ENCODE peak calls at places on chromosome 5, in eight cellular contexts. N is amniotic stem cell, M is GM12865, P is retina, V is GM10248, L is GM03348, C is MCF 10A, I is amygdala. K is an unnamed sample.

GRCh38 chr5:130141689-130142320 is 237.5 kb downstream of the CHSY3 start:
- DNase-seq in V (peak; percentile 8), L (peak; percentile 51), P (no peak), I (peak; percentile 8), N (no peak), C (peak; percentile 60), M (peak; percentile 55), K (peak; percentile 61)

GRCh38 chr5:139644646-139645494 is 3.3 kb upstream of the CXXC5 start:
- DNase-seq in I (no peak), C (no peak), N (no peak), L (no peak), M (no peak), V (no peak), P (peak; percentile 4), K (no peak)

GRCh38 chr5:30100929-30101328 is 1092.6 kb upstream of the CDH6 start:
- DNase-seq in M (no peak), N (no peak), V (no peak), P (no peak), C (peak; percentile 45), L (no peak), I (no peak), K (no peak)

GRCh38 chr5:142779163-142779562 is 9.0 kb downstream of the ARHGAP26 start:
- DNase-seq in L (peak; percentile 30), M (no peak), P (peak; percentile 89), I (no peak), V (no peak), C (no peak), N (no peak), K (no peak)

GRCh38 chr5:39194466-39195136 is 24.8 kb downstream of the FYB1 start:
- DNase-seq in V (no peak), M (no peak), L (peak; percentile 88), N (peak; percentile 79), I (no peak), P (no peak), C (peak; percentile 91), K (no peak)

GRCh38 chr5:91468643-91469422 is 85.7 kb upstream of the ARRDC3 start:
- DNase-seq in P (no peak), L (no peak), C (peak; percentile 21), V (no peak), I (no peak), N (no peak), M (no peak), K (no peak)

GRCh38 chr5:88873447-88873846 is 9.5 kb downstream of the MEF2C start:
- DNase-seq in L (no peak), V (no peak), P (no peak), N (no peak), C (no peak), M (peak; percentile 67), I (no peak), K (no peak)

GRCh38 chr5:75050415-75050814 is 1.9 kb downstream of the GCNT4 start:
- DNase-seq in P (peak; percentile 26), N (no peak), V (no peak), I (no peak), C (peak; percentile 30), M (peak; percentile 18), L (peak; percentile 33), K (no peak)

GRCh38 chr5:124274949-124275348 is 471.5 kb downstream of the ZNF608 start:
- DNase-seq in V (no peak), N (no peak), L (no peak), C (peak; percentile 82), M (no peak), I (no peak), P (no peak), K (no peak)

GRCh38 chr5:102815560-102816324 is 60.6 kb downstream of the PAM start:
- DNase-seq in N (no peak), I (no peak), L (peak; percentile 20), M (no peak), P (no peak), C (no peak), V (no peak), K (no peak)

GRCh38 chr5:171571663-171572062 is 152.2 kb downstream of the FGF18 start:
- DNase-seq in L (no peak), M (no peak), V (no peak), N (peak; percentile 8), C (peak; percentile 92), P (no peak), I (no peak), K (no peak)

GRCh38 chr5:135493406-135494180 is 41.4 kb upstream of the TIFAB start:
- DNase-seq in I (no peak), L (peak; percentile 87), N (peak; percentile 73), P (no peak), C (peak; percentile 98), M (no peak), V (no peak), K (no peak)

GRCh38 chr5:60677831-60678664 is 21.9 kb downstream of the DEPDC1B start:
- DNase-seq in N (peak; percentile 37), I (no peak), P (peak; percentile 18), M (peak; percentile 54), V (peak; percentile 35), C (peak; percentile 58), L (peak; percentile 53), K (no peak)

GRCh38 chr5:163478126-163478981 is 17.9 kb downstream of the HMMR start:
- DNase-seq in I (no peak), N (no peak), P (no peak), C (peak; percentile 34), L (peak; percentile 30), M (no peak), V (no peak), K (no peak)

GRCh38 chr5:122067330-122067885 is 10.7 kb downstream of the LOX start:
- DNase-seq in N (no peak), C (no peak), V (no peak), I (no peak), L (no peak), M (no peak), P (no peak), K (no peak)

GRCh38 chr5:43096916-43097315 is 23.8 kb upstream of the ZNF131 start:
- DNase-seq in P (no peak), V (no peak), N (no peak), M (no peak), L (peak; percentile 45), C (no peak), I (no peak), K (no peak)

GRCh38 chr5:36607838-36608783 is 1.7 kb downstream of the SLC1A3 start:
- DNase-seq in I (no peak), L (peak; percentile 72), N (no peak), M (no peak), V (no peak), C (peak; percentile 70), P (no peak), K (no peak)

GRCh38 chr5:56819027-56819881 is 3.9 kb downstream of the MAP3K1 start:
- DNase-seq in P (no peak), I (no peak), N (no peak), V (no peak), C (peak; percentile 30), L (no peak), M (no peak), K (no peak)

GRCh38 chr5:135467051-135467625 is 15.0 kb upstream of the TIFAB start:
- DNase-seq in N (no peak), P (no peak), I (no peak), C (no peak), V (no peak), L (no peak), M (no peak), K (no peak)